ENCODE peak calls at places on chromosome 19, in five cellular contexts. E is heart right ventricle; L is effector memory CD4-positive, alpha-beta T cell; I is ascending aorta; Y is left lung. A is an unnamed sample.
A peak's percentile ranks its signal among the peaks of the same experiment; 100 is the strongest.

GRCh38 chr19:37551123-37551993 is 43.2 kb downstream of the ZNF571 start:
- DNase-seq in L (peak; percentile 47), E (peak; percentile 47), Y (no peak), I (no peak), A (no peak)

GRCh38 chr19:48368942-48369341 is 4.8 kb downstream of the SYNGR4 start:
- DNase-seq in I (no peak), Y (no peak), L (no peak), E (no peak), A (peak; percentile 19)

GRCh38 chr19:22595422-22595821 is 38.7 kb upstream of the ZNF492 start:
- DNase-seq in L (no peak), I (no peak), E (no peak), Y (no peak), A (no peak)

GRCh38 chr19:7980635-7981121 is 24.8 kb downstream of the ELAVL1 start:
- DNase-seq in I (no peak), L (no peak), E (no peak), Y (no peak), A (no peak)

GRCh38 chr19:2491130-2491801 is 15.3 kb downstream of the GADD45B start:
- DNase-seq in I (no peak), L (no peak), Y (peak; percentile 85), E (no peak), A (peak; percentile 65)

GRCh38 chr19:17073869-17074627 is 1.2 kb downstream of the HAUS8 start:
- DNase-seq in L (no peak), E (no peak), I (no peak), Y (no peak), A (no peak)

GRCh38 chr19:15871570-15871969 is 26.3 kb downstream of the CYP4F2 start:
- DNase-seq in I (peak; percentile 40), E (no peak), L (no peak), Y (no peak), A (no peak)

GRCh38 chr19:2171349-2172145 is 7.8 kb downstream of the DOT1L start:
- DNase-seq in I (no peak), Y (no peak), E (peak; percentile 58), L (peak; percentile 71), A (no peak)

GRCh38 chr19:33828266-33829075 is 31.8 kb downstream of the KCTD15 start:
- DNase-seq in E (no peak), L (no peak), Y (no peak), I (peak; percentile 48), A (no peak)

GRCh38 chr19:35693835-35694599 is 10.3 kb upstream of the ZBTB32 start:
- DNase-seq in L (peak; percentile 83), E (peak; percentile 88), I (peak; percentile 92), Y (peak; percentile 87), A (peak; percentile 89)

GRCh38 chr19:4730740-4731171 is 7.1 kb upstream of the DPP9 start:
- DNase-seq in I (no peak), E (no peak), L (peak; percentile 50), Y (no peak), A (no peak)

GRCh38 chr19:2015611-2015950 is at the start of gene BTBD2:
- DNase-seq in Y (peak; percentile 67), I (no peak), L (peak; percentile 38), E (peak; percentile 82), A (peak; percentile 54)

GRCh38 chr19:19329199-19329598 is 8.6 kb downstream of the MAU2 start:
- DNase-seq in Y (no peak), E (no peak), L (no peak), I (no peak), A (no peak)

GRCh38 chr19:37953125-37953524 is 46.1 kb downstream of the SIPA1L3 start:
- DNase-seq in Y (no peak), E (no peak), I (peak; percentile 3), L (no peak), A (no peak)

GRCh38 chr19:56245062-56245740 is 27.3 kb upstream of the EDDM13 start:
- DNase-seq in E (no peak), I (no peak), Y (no peak), L (no peak), A (no peak)

GRCh38 chr19:50722248-50723013 is 733 bp upstream of the CLEC11A start:
- DNase-seq in I (no peak), E (no peak), Y (no peak), L (no peak), A (no peak)

GRCh38 chr19:49690656-49691242 is at the start of gene CPT1C:
- DNase-seq in Y (peak; percentile 73), E (peak; percentile 87), I (peak; percentile 82), L (peak; percentile 43), A (peak; percentile 56)

GRCh38 chr19:6891761-6892385 is 4.5 kb downstream of the ADGRE1 start:
- DNase-seq in Y (no peak), L (no peak), E (no peak), I (no peak), A (no peak)
- H3K9me3 ChIP-seq in Y (peaks cover 5% of the 10 kb centered on the region), L (peaks cover 3% of the 10 kb centered on the region), E (peaks cover 43% of the 10 kb centered on the region), I (no peaks in the 10 kb centered on the region), A (no peaks in the 10 kb centered on the region)

GRCh38 chr19:54162884-54163283 is 3.4 kb upstream of the LENG1 start:
- DNase-seq in I (no peak), E (no peak), Y (no peak), L (no peak), A (no peak)
- H3K4me3 ChIP-seq in I (peak overlapping the region; percentile 50), E (no peak overlapping the region), Y (peak overlapping the region; percentile 25), L (peak overlapping the region; percentile 40), A (no peak overlapping the region)

GRCh38 chr19:13451596-13451995 is 54.7 kb downstream of the CACNA1A start:
- DNase-seq in E (no peak), Y (no peak), L (no peak), I (no peak), A (no peak)

GRCh38 chr19:13447978-13448377 is 58.3 kb downstream of the CACNA1A start:
- DNase-seq in L (no peak), E (no peak), I (no peak), Y (no peak), A (no peak)
- H3K9me3 ChIP-seq in L (peaks cover 13% of the 10 kb centered on the region), E (peaks cover 50% of the 10 kb centered on the region), I (peaks cover 10% of the 10 kb centered on the region), Y (peaks cover 40% of the 10 kb centered on the region), A (no peaks in the 10 kb centered on the region)

GRCh38 chr19:44954649-44955499 is at the start of gene CLPTM1:
- DNase-seq in I (peak; percentile 98), L (peak; percentile 94), Y (peak; percentile 98), E (peak; percentile 97), A (peak; percentile 97)
- H3K4me3 ChIP-seq in I (peak within 1 kb of the TSS; percentile 98), L (peak within 1 kb of the TSS; percentile 96), Y (peak within 1 kb of the TSS; percentile 97), E (peak within 1 kb of the TSS; percentile 98), A (peak within 1 kb of the TSS; percentile 93)

GRCh38 chr19:45506991-45507863 is at the start of gene VASP:
- DNase-seq in L (peak; percentile 86), I (peak; percentile 93), Y (peak; percentile 91), E (peak; percentile 89), A (peak; percentile 86)
- H3K9me3 ChIP-seq in L (no peaks in the 10 kb centered on the region), I (no peaks in the 10 kb centered on the region), Y (no peaks in the 10 kb centered on the region), E (no peaks in the 10 kb centered on the region), A (no peaks in the 10 kb centered on the region)

DNA sequence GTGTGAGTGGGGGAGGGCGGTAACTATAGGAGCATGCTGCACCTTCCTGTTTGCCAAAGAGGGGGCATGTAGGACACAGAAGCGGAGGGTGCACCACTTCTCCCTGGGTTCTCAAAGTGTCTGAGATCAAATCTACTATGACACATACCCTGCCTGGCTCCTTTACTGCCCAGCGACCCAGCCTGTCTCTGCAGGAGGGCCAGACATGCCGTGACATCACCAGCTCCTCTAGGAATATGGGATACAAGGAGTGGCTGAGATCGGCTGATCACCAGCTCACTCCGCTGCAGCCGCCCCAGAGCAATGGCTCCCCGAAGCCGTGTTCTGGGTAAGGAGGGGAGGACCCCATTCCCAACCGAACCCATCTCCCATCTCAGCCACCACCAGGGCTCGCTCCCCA is 16.4 kb upstream of the IGFL1 start:
- DNase-seq in I (no peak), E (no peak), Y (no peak), L (no peak), A (no peak)
- H3K4me3 ChIP-seq in I (no peak overlapping the region), E (no peak overlapping the region), Y (no peak overlapping the region), L (no peak overlapping the region), A (no peak overlapping the region)

DNA sequence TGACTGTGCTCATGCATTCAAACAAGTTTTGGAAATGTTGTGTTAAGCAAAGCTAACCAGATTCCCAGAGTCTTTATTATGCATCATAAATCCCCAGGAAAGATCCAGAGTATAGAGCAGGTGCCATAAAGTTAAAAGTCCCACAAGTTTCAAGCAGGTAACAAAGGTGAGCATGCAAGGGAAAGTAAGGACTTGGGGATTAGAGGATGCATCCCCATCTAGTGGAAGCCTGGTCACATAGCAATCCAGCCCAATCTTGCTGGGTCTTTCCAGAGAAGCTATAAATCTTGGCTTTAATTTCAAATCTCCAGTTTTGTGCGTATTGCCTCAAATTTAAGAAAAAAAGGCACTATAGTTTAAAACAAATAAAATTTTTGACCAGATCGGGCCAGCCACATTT is 72.7 kb downstream of the ZNF254 start:
- DNase-seq in E (no peak), I (no peak), Y (no peak), L (no peak), A (peak; percentile 18)
- H3K9me3 ChIP-seq in E (peaks cover 78% of the 10 kb centered on the region), I (peaks cover 62% of the 10 kb centered on the region), Y (peaks cover 97% of the 10 kb centered on the region), L (peaks cover 35% of the 10 kb centered on the region), A (no peaks in the 10 kb centered on the region)

GRCh38 chr19:58010507-58010906 is 7.9 kb upstream of the ZNF606 start:
- DNase-seq in Y (no peak), L (no peak), E (no peak), I (no peak), A (no peak)

GRCh38 chr19:58003153-58003828 is 671 bp upstream of the ZNF606 start:
- DNase-seq in L (no peak), E (peak; percentile 10), I (no peak), Y (no peak), A (peak; percentile 44)

GRCh38 chr19:58009301-58009665 is 6.7 kb upstream of the ZNF606 start:
- DNase-seq in E (no peak), I (no peak), Y (peak; percentile 35), L (no peak), A (no peak)

GRCh38 chr19:58009666-58010301 is 7.2 kb upstream of the ZNF606 start:
- DNase-seq in L (peak; percentile 27), E (peak; percentile 90), Y (peak; percentile 88), I (peak; percentile 83), A (peak; percentile 95)

GRCh38 chr19:58007285-58007684 is 4.7 kb upstream of the ZNF606 start:
- DNase-seq in I (no peak), L (no peak), Y (no peak), E (no peak), A (no peak)
- H3K4me3 ChIP-seq in I (no peak overlapping the region), L (no peak overlapping the region), Y (no peak overlapping the region), E (no peak overlapping the region), A (no peak overlapping the region)

DNA sequence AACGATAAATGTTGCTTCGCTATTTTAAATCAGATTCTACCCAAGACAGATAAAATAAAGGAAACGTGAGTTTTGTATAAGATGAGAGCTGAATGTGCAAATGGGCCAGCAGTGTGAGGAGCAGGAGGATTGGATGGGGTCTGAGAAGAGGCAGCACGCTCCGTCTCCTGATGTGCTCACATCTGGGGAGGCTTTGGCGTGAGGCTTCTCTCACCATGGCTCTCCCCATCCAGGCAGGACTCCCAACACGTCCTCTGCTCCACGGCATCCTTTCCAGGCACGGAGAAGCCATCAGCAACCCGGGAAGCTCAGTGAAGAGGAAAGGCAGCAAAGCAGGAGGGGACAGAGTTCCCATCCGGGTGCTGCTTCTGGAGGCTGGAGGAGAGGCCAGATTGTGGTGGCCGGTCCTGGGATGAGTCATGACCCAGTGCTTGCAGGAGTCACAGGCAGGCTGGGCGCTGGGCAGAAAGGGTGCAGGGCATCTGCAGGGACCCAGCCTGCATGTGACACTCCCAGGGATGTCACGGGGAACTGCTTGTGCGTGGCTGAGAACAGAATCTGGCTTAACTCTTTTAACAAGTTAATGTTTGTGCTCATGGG is 47.5 kb downstream of the ZNF536 start:
- DNase-seq in I (no peak), Y (no peak), E (no peak), L (no peak), A (no peak)
- H3K9me3 ChIP-seq in I (no peaks in the 10 kb centered on the region), Y (no peaks in the 10 kb centered on the region), E (no peaks in the 10 kb centered on the region), L (no peaks in the 10 kb centered on the region), A (no peaks in the 10 kb centered on the region)

A was measured in thyroid gland.